ENCODE peak calls at places on chromosomes 13 and 19, in seven cellular contexts. O is PC-9, A is left lung, C is pancreas, Y is tibial nerve, H is astrocyte of the spinal cord, T is lower leg skin. I is an unnamed sample.

GRCh38 chr19:607301-608154 is 17.8 kb downstream of the HCN2 start:
- DNase-seq in O (no peak), A (no peak), C (no peak), Y (no peak), H (no peak), T (no peak), I (no peak)

GRCh38 chr19:14089662-14090508 is 666 bp downstream of the SAMD1 start:
- DNase-seq in O (no peak), A (peak), C (no peak), Y (no peak), H (peak), T (peak), I (peak)

GRCh38 chr13:80050252-80050651 is 290.7 kb downstream of the SPRY2 start:
- DNase-seq in O (no peak), A (no peak), C (no peak), Y (no peak), H (peak), T (no peak), I (no peak)

GRCh38 chr19:54670576-54671347 is 8.0 kb downstream of the LILRB4 start:
- DNase-seq in O (no peak), A (no peak), C (no peak), Y (no peak), H (no peak), T (no peak), I (no peak)

GRCh38 chr19:7395793-7396192 is 47.1 kb downstream of the ARHGEF18 start:
- DNase-seq in O (peak), A (no peak), C (no peak), Y (no peak), H (no peak), T (no peak), I (no peak)

GRCh38 chr19:55659822-55660221 is 5.0 kb downstream of the U2AF2 start:
- DNase-seq in O (no peak), A (peak), C (no peak), Y (no peak), H (no peak), T (no peak), I (no peak)

GRCh38 chr13:76512676-76513277 is 373.4 kb downstream of the KCTD12 start:
- DNase-seq in O (peak), A (no peak), C (no peak), Y (no peak), H (peak), T (no peak), I (no peak)

GRCh38 chr13:23504188-23504587 is 66.0 kb upstream of the TNFRSF19 start:
- DNase-seq in O (no peak), A (no peak), C (no peak), Y (no peak), H (no peak), T (no peak), I (no peak)

GRCh38 chr13:45521292-45521691 is 56.6 kb downstream of the COG3 start:
- DNase-seq in O (no peak), A (no peak), C (no peak), Y (no peak), H (peak), T (no peak), I (no peak)

GRCh38 chr13:47901451-47901850 is 99.6 kb downstream of the SUCLA2 start:
- DNase-seq in O (peak), A (no peak), C (no peak), Y (no peak), H (peak), T (no peak), I (no peak)

GRCh38 chr19:10206226-10206873 is 11.6 kb upstream of the DNMT1 start:
- DNase-seq in O (peak), A (peak), C (no peak), Y (no peak), H (peak), T (no peak), I (no peak)

GRCh38 chr19:42132030-42132628 is at the start of gene POU2F2:
- DNase-seq in O (no peak), A (peak), C (peak), Y (no peak), H (no peak), T (peak), I (peak)

GRCh38 chr13:111304041-111304544 is 16.3 kb upstream of the TEX29 start:
- DNase-seq in O (no peak), A (no peak), C (no peak), Y (no peak), H (no peak), T (no peak), I (no peak)

GRCh38 chr19:10346509-10346908 is 7.1 kb upstream of the ICAM3 start:
- DNase-seq in O (no peak), A (no peak), C (no peak), Y (no peak), H (no peak), T (no peak), I (no peak)

GRCh38 chr19:30447276-30447870 is 75.2 kb downstream of the ZNF536 start:
- DNase-seq in O (no peak), A (no peak), C (no peak), Y (no peak), H (no peak), T (no peak), I (no peak)

GRCh38 chr19:50551034-50551712 is 17.1 kb downstream of the LRRC4B start:
- DNase-seq in O (no peak), A (no peak), C (no peak), Y (no peak), H (no peak), T (no peak), I (no peak)

GRCh38 chr13:77980592-77980991 is 62.0 kb upstream of the EDNRB start:
- DNase-seq in O (no peak), A (no peak), C (no peak), Y (no peak), H (peak), T (no peak), I (no peak)

GRCh38 chr13:51862965-51863364 is 1.2 kb downstream of the CCDC70 start:
- DNase-seq in O (no peak), A (no peak), C (no peak), Y (no peak), H (no peak), T (no peak), I (no peak)

GRCh38 chr19:47832723-47833122 is 11.0 kb downstream of the CRX start:
- DNase-seq in O (no peak), A (no peak), C (no peak), Y (no peak), H (no peak), T (no peak), I (no peak)

GRCh38 chr19:38684862-38685665 is 37.6 kb downstream of the ACTN4 start:
- DNase-seq in O (no peak), A (no peak), C (no peak), Y (no peak), H (no peak), T (no peak), I (no peak)

GRCh38 chr19:41911889-41912731 is 16.1 kb downstream of the ERFL start:
- DNase-seq in O (no peak), A (no peak), C (no peak), Y (no peak), H (no peak), T (no peak), I (no peak)

GRCh38 chr19:51131780-51132680 is 7.3 kb downstream of the SIGLEC9 start:
- DNase-seq in O (no peak), A (no peak), C (no peak), Y (no peak), H (peak), T (no peak), I (no peak)

GRCh38 chr13:75685239-75685697 is 49.1 kb downstream of the LMO7 start:
- DNase-seq in O (peak), A (no peak), C (no peak), Y (no peak), H (peak), T (no peak), I (no peak)

GRCh38 chr19:4124638-4125037 is 716 bp upstream of the MAP2K2 start:
- DNase-seq in O (no peak), A (no peak), C (no peak), Y (no peak), H (no peak), T (no peak), I (no peak)

GRCh38 chr19:4121815-4122214 is 2.1 kb downstream of the MAP2K2 start:
- DNase-seq in O (no peak), A (no peak), C (no peak), Y (no peak), H (no peak), T (no peak), I (no peak)

GRCh38 chr19:4120933-4121612 is 2.8 kb downstream of the MAP2K2 start:
- DNase-seq in O (no peak), A (no peak), C (no peak), Y (no peak), H (no peak), T (no peak), I (no peak)

GRCh38 chr19:4122480-4122879 is 1.4 kb downstream of the MAP2K2 start:
- DNase-seq in O (no peak), A (no peak), C (no peak), Y (no peak), H (no peak), T (no peak), I (no peak)

GRCh38 chr19:4123615-4124568 is at the start of gene MAP2K2:
- DNase-seq in O (peak), A (peak), C (peak), Y (peak), H (peak), T (peak), I (peak)
- TF ChIP-seq CTCF in O (no peak), A (no peak), C (no peak), Y (peak), H (no peak), T (no peak), I (no peak)

DNA sequence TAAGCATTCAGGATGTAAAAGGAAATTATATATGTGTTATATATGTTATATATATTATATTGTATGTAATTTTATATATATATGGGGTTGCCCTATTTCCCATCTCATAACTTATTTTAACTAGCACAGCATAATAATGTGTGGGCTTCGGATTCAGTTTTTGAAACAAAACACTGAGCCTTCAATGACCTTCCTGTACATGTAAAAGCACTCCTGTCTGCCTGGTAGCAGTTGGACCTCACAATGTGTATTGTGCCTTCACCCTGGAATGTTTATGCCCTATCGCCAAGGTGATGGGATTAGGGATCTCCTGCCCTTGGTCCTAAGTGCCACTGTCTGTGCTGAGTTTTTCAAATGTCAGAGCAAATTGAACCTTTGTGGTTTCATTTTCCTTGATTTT is 968.8 kb downstream of the TUBA3C start:
- DNase-seq in O (no peak), A (no peak), C (no peak), Y (peak), H (no peak), T (no peak), I (no peak)
- TF ChIP-seq CTCF in O (no peak), A (no peak), C (no peak), Y (no peak), H (no peak), T (no peak), I (no peak)

GRCh38 chr19:2064395-2064787 is 13.3 kb upstream of the MKNK2 start:
- DNase-seq in O (no peak), A (no peak), C (no peak), Y (no peak), H (no peak), T (no peak), I (no peak)

GRCh38 chr19:2061093-2061935 is 10.3 kb upstream of the MKNK2 start:
- DNase-seq in O (peak), A (peak), C (peak), Y (peak), H (peak), T (peak), I (peak)

GRCh38 chr19:2063824-2064223 is 12.8 kb upstream of the MKNK2 start:
- DNase-seq in O (no peak), A (no peak), C (no peak), Y (no peak), H (no peak), T (no peak), I (no peak)

GRCh38 chr19:2062770-2063169 is 11.7 kb upstream of the MKNK2 start:
- DNase-seq in O (no peak), A (no peak), C (no peak), Y (no peak), H (no peak), T (no peak), I (no peak)

DNA sequence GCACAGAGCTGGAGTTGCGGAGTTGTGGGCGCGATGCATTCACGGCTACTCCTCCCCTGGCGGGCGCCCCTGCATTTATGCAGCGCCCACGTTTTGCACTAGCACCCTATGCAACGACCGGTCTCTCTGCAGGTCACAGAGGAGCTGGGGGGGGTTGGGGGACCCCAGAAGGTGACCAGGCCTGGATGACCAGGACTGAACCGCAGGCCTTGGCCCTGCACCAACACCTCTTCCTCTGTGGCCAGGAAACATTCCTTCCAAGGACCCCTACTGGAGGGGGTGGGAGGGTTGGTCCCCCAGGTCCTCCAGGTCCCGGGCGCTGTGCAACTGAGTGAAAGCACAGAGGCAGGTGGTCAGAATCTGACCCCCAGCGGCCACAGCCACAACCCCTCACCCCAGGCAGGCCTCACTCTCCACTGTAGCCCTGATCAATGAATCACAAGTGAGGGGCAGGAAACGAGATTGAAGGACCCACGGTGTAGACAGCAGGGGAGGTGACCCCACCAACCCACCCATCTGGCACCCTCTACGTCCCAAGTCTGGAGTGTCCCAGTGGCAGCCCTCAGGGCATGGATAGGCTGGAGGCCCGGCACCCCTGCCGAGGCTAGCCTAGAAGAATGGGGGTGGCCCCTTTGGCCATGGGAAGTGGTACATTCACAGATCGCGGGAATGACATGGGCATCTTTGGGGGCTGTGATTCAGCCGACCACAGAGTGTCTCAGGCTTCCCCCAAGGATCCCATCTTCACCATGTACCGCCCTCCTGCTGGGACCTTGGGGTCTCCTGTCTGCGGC is 11.1 kb upstream of the MKNK2 start:
- DNase-seq in O (no peak), A (no peak), C (no peak), Y (no peak), H (no peak), T (no peak), I (no peak)
- TF ChIP-seq CTCF in O (no peak), A (no peak), C (no peak), Y (no peak), H (no peak), T (no peak), I (no peak)

DNA sequence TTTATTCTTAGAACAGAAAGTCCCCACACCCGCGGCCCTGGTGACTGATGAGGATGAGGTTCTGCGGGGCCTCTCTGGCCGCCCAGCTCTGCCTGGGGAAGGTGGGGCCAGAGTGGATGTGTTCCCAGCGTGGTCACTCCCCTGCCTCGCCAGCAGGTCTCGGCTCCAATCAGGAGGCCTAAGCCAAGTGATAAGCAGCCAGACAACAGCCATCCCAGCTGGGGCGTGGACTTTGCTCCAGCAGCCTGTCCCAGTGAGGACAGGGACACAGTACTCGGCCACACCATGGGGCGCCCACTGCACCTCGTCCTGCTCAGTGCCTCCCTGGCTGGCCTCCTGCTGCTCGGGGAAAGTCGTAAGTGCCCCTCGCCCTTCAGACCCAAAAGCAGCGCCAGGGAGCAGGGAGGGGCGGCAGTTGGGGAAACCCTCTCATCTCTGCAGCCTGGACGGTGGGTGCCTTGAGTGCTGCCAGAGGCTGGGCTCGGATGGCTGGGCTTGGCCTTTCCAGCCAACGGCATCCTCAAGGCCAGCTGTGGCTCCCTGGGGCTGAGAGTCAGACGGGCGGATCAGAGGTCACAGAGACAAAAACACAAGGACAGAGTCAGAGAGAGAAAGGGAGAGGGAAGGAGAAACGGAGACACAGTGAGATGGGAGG is at the start of gene F10:
- DNase-seq in O (no peak), A (peak), C (peak), Y (peak), H (peak), T (peak), I (peak)
- TF ChIP-seq CTCF in O (no peak), A (no peak), C (no peak), Y (peak), H (no peak), T (no peak), I (no peak)

DNA sequence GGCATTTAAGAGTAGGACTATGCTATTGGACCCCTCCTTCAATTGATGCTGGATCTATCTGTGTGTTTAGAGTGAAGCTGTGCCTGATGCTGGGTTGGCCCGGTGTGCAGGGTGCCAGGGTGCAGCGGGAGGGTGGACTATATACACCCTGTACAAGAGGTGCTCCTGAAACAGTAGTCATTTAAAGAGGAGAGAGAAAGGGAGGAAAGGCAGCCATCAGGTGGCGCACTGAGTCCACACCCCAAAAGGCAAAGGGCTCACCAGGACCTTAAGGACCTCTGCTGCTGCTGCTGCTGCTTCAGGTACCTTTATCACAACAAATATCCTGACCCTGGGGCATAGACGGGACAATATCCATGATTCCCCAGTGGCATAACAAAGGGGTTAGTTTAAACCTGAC is 39.4 kb downstream of the ZNF136 start:
- DNase-seq in O (peak), A (no peak), C (peak), Y (no peak), H (no peak), T (peak), I (peak)
- TF ChIP-seq CTCF in O (peak), A (peak), C (no peak), Y (no peak), H (no peak), T (no peak), I (no peak)

DNA sequence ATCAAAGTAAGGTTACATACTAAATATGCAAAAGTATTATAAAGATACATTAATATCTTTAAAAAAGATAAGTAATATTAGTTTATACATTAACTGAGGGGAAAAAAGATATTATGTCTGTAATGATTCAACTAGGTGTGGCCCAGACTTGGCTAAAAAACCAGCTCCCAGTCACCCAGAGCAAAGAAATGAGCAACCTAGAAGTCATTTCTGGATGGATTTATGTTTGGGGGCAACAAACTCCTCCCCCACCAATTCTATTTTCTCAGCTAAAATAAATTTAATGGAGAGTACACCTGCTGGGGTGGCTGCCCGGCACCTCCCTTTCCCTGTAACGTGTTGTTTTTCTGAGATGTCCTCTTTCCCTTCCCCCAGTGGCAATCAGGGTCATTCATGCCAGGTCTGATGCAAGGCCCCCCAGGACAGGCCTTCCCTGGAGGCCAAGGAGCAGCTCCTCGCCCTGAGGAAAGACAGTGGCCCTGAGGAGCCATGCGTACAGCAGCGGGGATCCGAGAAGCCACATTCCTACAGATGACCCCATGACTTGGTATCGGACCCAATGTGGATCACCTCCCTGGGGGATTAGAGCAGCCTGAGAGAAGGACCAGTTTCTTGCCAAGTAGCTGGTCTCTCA is 78.6 kb upstream of the DOCK9 start:
- DNase-seq in O (no peak), A (no peak), C (no peak), Y (no peak), H (no peak), T (no peak), I (no peak)
- TF ChIP-seq CTCF in O (no peak), A (no peak), C (no peak), Y (no peak), H (no peak), T (no peak), I (no peak)